ENCODE peak calls at places on chromosomes 12 and 14, in ten cellular contexts. Q, D, Z, Y, I, V, H, C, O and J are unnamed samples.

GRCh38 chr12:74889563-74890236 is 319.9 kb downstream of the KCNC2 start:
- DNase-seq in H (no peak), Q (no peak), Y (no peak), Z (no peak), D (no peak), C (no peak), O (peak), I (no peak), V (peak), J (no peak)

GRCh38 chr12:2289525-2289924 is 236.7 kb downstream of the CACNA1C start:
- DNase-seq in I (no peak), O (no peak), Y (no peak), H (no peak), Z (no peak), C (no peak), Q (no peak), D (no peak), V (no peak), J (no peak)

GRCh38 chr12:34301251-34302130 is 279.2 kb downstream of the ALG10 start:
- DNase-seq in C (no peak), I (no peak), Y (no peak), H (no peak), V (no peak), Z (peak), O (no peak), D (no peak), Q (no peak), J (peak)

GRCh38 chr14:61673305-61673704 is 22.0 kb upstream of the HIF1A start:
- DNase-seq in Q (no peak), V (no peak), Z (no peak), H (no peak), I (no peak), C (no peak), Y (no peak), D (no peak), O (no peak), J (no peak)

GRCh38 chr14:68404652-68405183 is 388.1 kb downstream of the ZFP36L1 start:
- DNase-seq in Z (no peak), C (no peak), V (no peak), D (no peak), O (no peak), I (no peak), H (no peak), Q (no peak), Y (no peak), J (no peak)

GRCh38 chr12:124909831-124910560 is 4.5 kb downstream of the UBC start:
- DNase-seq in V (no peak), O (peak), I (no peak), C (no peak), H (peak), Q (no peak), Z (no peak), Y (no peak), D (no peak), J (no peak)

GRCh38 chr14:34714320-34715107 is at the start of gene CFL2:
- DNase-seq in D (peak), C (peak), Z (peak), Y (peak), O (peak), V (no peak), I (peak), H (peak), Q (peak), J (peak)

GRCh38 chr12:6341439-6342139 is at the start of gene TNFRSF1A:
- DNase-seq in Y (no peak), Q (no peak), V (no peak), I (peak), Z (peak), D (peak), C (no peak), H (peak), O (peak), J (peak)

GRCh38 chr14:75543258-75543657 is 21.0 kb downstream of the BATF start:
- DNase-seq in Q (no peak), C (no peak), Y (no peak), I (no peak), O (no peak), D (no peak), V (no peak), H (no peak), Z (no peak), J (no peak)

GRCh38 chr12:53575502-53576264 is 50.5 kb downstream of the ATF7 start:
- DNase-seq in I (no peak), O (peak), H (no peak), C (no peak), Z (peak), D (peak), Q (no peak), V (peak), Y (no peak), J (no peak)

GRCh38 chr12:109822416-109822815 is 10.8 kb downstream of the TRPV4 start:
- DNase-seq in O (no peak), Q (no peak), Z (no peak), V (no peak), I (no peak), C (no peak), Y (no peak), H (no peak), D (no peak), J (no peak)

GRCh38 chr14:105292810-105293711 is 7.7 kb downstream of the BRF1 start:
- DNase-seq in Q (no peak), H (no peak), V (no peak), Y (no peak), C (no peak), O (no peak), I (no peak), D (peak), Z (no peak), J (no peak)

GRCh38 chr12:78703820-78704525 is 160.6 kb upstream of the SYT1 start:
- DNase-seq in Z (no peak), O (peak), Y (no peak), V (peak), D (no peak), I (no peak), Q (no peak), H (peak), C (no peak), J (no peak)

GRCh38 chr14:73786632-73786941 is 65.0 kb upstream of the PTGR2 start:
- DNase-seq in C (no peak), H (no peak), Z (no peak), D (no peak), Q (no peak), Y (peak), O (peak), V (no peak), I (peak), J (no peak)

GRCh38 chr14:32567543-32568384 is 238.7 kb downstream of the AKAP6 start:
- DNase-seq in O (peak), I (no peak), Q (no peak), V (peak), C (no peak), H (no peak), D (no peak), Y (no peak), Z (no peak), J (no peak)

GRCh38 chr14:22081352-22081751 is 407.7 kb upstream of the OR4E1 start:
- DNase-seq in H (no peak), O (no peak), Z (no peak), V (no peak), Q (no peak), D (no peak), Y (no peak), I (no peak), C (no peak), J (no peak)

GRCh38 chr14:95496690-95497241 is 19.7 kb downstream of the SYNE3 start:
- DNase-seq in H (no peak), I (no peak), Y (peak), V (no peak), O (peak), C (no peak), Z (peak), D (peak), Q (no peak), J (no peak)

GRCh38 chr12:127296591-127296990 is 970.4 kb upstream of the TMEM132C start:
- DNase-seq in Q (no peak), H (no peak), I (no peak), V (no peak), D (no peak), Z (no peak), Y (no peak), C (no peak), O (no peak), J (no peak)